ENCODE peak calls at places on chromosomes 4 and X, in ten cellular contexts. B is PC-3; F is HepG2; J is SJSA1; K is neural progenitor cell; T is naive thymus-derived CD4-positive, alpha-beta T cell; Q is SJCRH30; O is endodermal cell; R is tibial artery; H is colonic mucosa. X is an unnamed sample.

GRCh38 chr4:93183589-93183988 is 645.0 kb upstream of the ATOH1 start:
- DNase-seq in H (no peak), O (no peak), R (no peak), T (no peak), Q (no peak), B (peak; percentile 18), J (no peak), F (no peak), K (no peak), X (no peak)

GRCh38 chrX:11530621-11531020 is 135.1 kb downstream of the ARHGAP6 start:
- DNase-seq in Q (peak; percentile 57), T (no peak), F (no peak), O (no peak), B (no peak), J (no peak), R (no peak), H (no peak), K (no peak), X (no peak)

GRCh38 chrX:14718403-14718802 is 154.5 kb downstream of the FANCB start:
- DNase-seq in O (no peak), K (no peak), H (no peak), R (no peak), F (no peak), Q (no peak), T (no peak), B (peak; percentile 5), J (no peak), X (no peak)

GRCh38 chr4:18039113-18039512 is 17.6 kb upstream of the LCORL start:
- DNase-seq in B (no peak), O (no peak), F (no peak), Q (no peak), H (no peak), J (no peak), R (no peak), T (no peak), K (no peak), X (no peak)

GRCh38 chr4:86306816-86307215 is 53.0 kb downstream of the MAPK10 start:
- DNase-seq in K (no peak), H (no peak), B (peak; percentile 1), F (no peak), O (no peak), R (no peak), Q (no peak), T (no peak), J (no peak), X (no peak)

GRCh38 chr4:168551945-168552695 is 55.3 kb downstream of the PALLD start:
- DNase-seq in T (no peak), J (no peak), F (peak; percentile 2), O (no peak), H (no peak), B (peak; percentile 46), Q (peak; percentile 33), K (peak; percentile 34), R (no peak), X (no peak)

GRCh38 chr4:70945452-70946055 is 43.4 kb downstream of the MOB1B start:
- DNase-seq in Q (no peak), F (no peak), K (no peak), R (no peak), H (no peak), O (no peak), B (no peak), T (no peak), J (no peak), X (no peak)

GRCh38 chr4:9758641-9759317 is 22.7 kb upstream of the DRD5 start:
- DNase-seq in R (no peak), F (no peak), H (no peak), Q (no peak), K (peak; percentile 1), B (no peak), T (no peak), J (no peak), O (no peak), X (no peak)

GRCh38 chrX:68462653-68463052 is 29.4 kb upstream of the OPHN1 start:
- DNase-seq in O (peak; percentile 59), R (no peak), H (no peak), K (peak; percentile 35), J (no peak), Q (peak; percentile 75), F (no peak), T (no peak), B (peak; percentile 57), X (peak; percentile 7)

GRCh38 chr4:118839221-118839927 is 3.4 kb upstream of the SEC24D start:
- DNase-seq in J (no peak), F (no peak), R (no peak), O (no peak), Q (peak; percentile 14), T (no peak), H (no peak), K (no peak), B (no peak), X (no peak)

GRCh38 chr4:116357758-116358157 is 727.6 kb downstream of the TRAM1L1 start:
- DNase-seq in F (peak; percentile 30), T (no peak), O (no peak), H (no peak), B (peak; percentile 35), J (peak; percentile 53), R (no peak), Q (peak; percentile 72), K (no peak), X (no peak)

GRCh38 chr4:9146967-9147366 is 23.2 kb upstream of the FAM90A26 start:
- DNase-seq in F (no peak), Q (no peak), T (no peak), K (no peak), R (no peak), J (no peak), O (no peak), H (no peak), B (no peak), X (peak; percentile 30)

GRCh38 chrX:63855896-63856295 is 70.9 kb upstream of the ARHGEF9 start:
- DNase-seq in R (no peak), O (no peak), F (no peak), T (no peak), Q (no peak), B (no peak), K (no peak), H (no peak), J (no peak), X (no peak)

GRCh38 chr4:103074039-103074438 is 2.5 kb downstream of the SLC9B2 start:
- DNase-seq in R (no peak), J (no peak), H (no peak), O (no peak), K (no peak), F (no peak), T (no peak), Q (no peak), B (no peak), X (no peak)

GRCh38 chrX:129793604-129794191 is 13.9 kb downstream of the SASH3 start:
- DNase-seq in K (no peak), R (no peak), T (no peak), B (no peak), J (no peak), F (no peak), Q (peak; percentile 13), H (no peak), O (no peak), X (no peak)

GRCh38 chr4:141955696-141956095 is 319.3 kb downstream of the IL15 start:
- DNase-seq in R (no peak), O (no peak), T (no peak), Q (no peak), B (no peak), J (no peak), F (no peak), K (no peak), H (no peak), X (no peak)

GRCh38 chrX:87580862-87581261 is 63.3 kb downstream of the KLHL4 start:
- DNase-seq in F (no peak), H (no peak), J (no peak), Q (no peak), K (no peak), O (peak; percentile 26), T (no peak), R (no peak), B (no peak), X (no peak)

GRCh38 chr4:138864961-138865720 is 150.4 kb upstream of the NOCT start:
- DNase-seq in T (no peak), B (no peak), K (no peak), O (peak; percentile 77), R (no peak), H (no peak), Q (peak; percentile 23), F (no peak), J (no peak), X (peak; percentile 74)

GRCh38 chr4:151291485-151291884 is 14.5 kb downstream of the PRSS48 start:
- DNase-seq in B (peak; percentile 57), Q (no peak), J (no peak), O (no peak), F (no peak), T (no peak), R (no peak), H (no peak), K (no peak), X (no peak)
- H3K27ac ChIP-seq in B (peak overlapping the region; percentile 75), Q (no peak overlapping the region), J (no peak overlapping the region), O (no peak overlapping the region), F (no peak overlapping the region), T (no peak overlapping the region), R (no peak overlapping the region), H (no peak overlapping the region), K (no peak overlapping the region), X (no peak overlapping the region)

GRCh38 chr4:121765368-121765705 is 373 bp upstream of the SMIM43 start:
- DNase-seq in B (no peak), Q (no peak), R (no peak), T (no peak), F (no peak), H (no peak), K (no peak), J (no peak), O (no peak), X (no peak)
- H3K4me3 ChIP-seq in B (no peak overlapping the region), Q (no peak overlapping the region), R (peak overlapping the region; percentile 20), T (peak overlapping the region; percentile 14), F (no peak overlapping the region), H (no peak overlapping the region), K (peak overlapping the region; percentile 74), J (peak overlapping the region; percentile 38), O (peak overlapping the region; percentile 80), X (peak overlapping the region; percentile 59)

DNA sequence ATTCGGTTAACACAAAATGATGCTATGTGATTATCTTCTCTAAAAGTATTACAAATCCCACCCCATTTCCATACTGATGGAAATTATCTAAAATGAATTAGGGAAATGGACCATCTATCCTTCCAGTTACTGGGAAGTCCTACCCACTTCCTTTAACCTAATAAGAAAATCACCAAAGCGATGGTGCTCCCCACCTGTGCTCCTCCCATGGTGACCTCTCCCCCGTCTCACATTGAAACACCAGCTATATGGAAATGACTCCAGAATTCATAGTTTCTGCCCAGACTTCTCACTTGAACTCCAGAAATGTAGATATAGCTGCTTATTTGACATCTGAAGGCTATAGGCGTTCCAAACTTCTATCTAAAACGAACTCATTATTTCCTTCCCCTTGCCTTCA is 48.5 kb downstream of the CCKAR start:
- DNase-seq in O (no peak), K (no peak), H (no peak), B (no peak), T (no peak), Q (no peak), R (no peak), J (no peak), F (no peak), X (no peak)
- H3K36me3 ChIP-seq in O (peaks cover 11% of the 10 kb centered on the region), K (peaks cover 6% of the 10 kb centered on the region), H (no peaks in the 10 kb centered on the region), B (no peaks in the 10 kb centered on the region), T (no peaks in the 10 kb centered on the region), Q (peaks cover 28% of the 10 kb centered on the region), R (peaks cover under 1% of the 10 kb centered on the region), J (no peaks in the 10 kb centered on the region), F (peaks cover 4% of the 10 kb centered on the region), X (peaks cover 14% of the 10 kb centered on the region)

DNA sequence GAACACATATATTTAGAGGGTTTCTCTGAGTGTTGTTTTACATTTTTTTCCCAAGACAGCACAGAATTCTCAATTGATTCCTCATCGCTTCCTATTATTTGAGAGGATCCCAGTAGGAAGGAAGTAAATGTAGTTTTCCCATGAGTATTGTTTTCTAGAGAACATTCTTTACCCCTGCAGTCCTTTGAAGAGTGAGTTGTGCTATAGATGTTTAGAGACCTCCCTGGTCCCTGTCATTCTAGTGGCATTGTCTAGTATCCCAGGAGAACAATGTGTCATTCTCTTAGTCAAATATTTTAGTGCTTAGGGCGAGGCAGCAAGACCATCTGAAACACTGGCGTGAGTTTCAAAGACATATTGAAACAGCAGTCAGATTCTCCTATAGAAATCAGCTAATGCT is 32.5 kb downstream of the SORBS2 start:
- DNase-seq in Q (no peak), K (peak; percentile 67), R (no peak), H (no peak), O (no peak), F (peak; percentile 82), T (no peak), B (peak; percentile 54), J (peak; percentile 63), X (no peak)
- H3K27ac ChIP-seq in Q (no peak overlapping the region), K (peak overlapping the region; percentile 78), R (peak overlapping the region; percentile 10), H (no peak overlapping the region), O (peak overlapping the region; percentile 30), F (no peak overlapping the region), T (no peak overlapping the region), B (no peak overlapping the region), J (peak overlapping the region; percentile 87), X (no peak overlapping the region)